ENCODE peak calls at places on chromosomes 2 and 18, in ten cellular contexts. F is PC-9; M is IMR-90; X is adrenal gland; Z is GM23338; S is RWPE1; V is cardiac muscle cell; K is CD4-positive, CD25-positive, alpha-beta regulatory T cell; A is lower lobe of right lung; B is HCT116. T is an unnamed sample.

GRCh38 chr2:105502625-105503334 is 103.9 kb upstream of the FHL2 start:
- DNase-seq in F (no peak), M (no peak), X (no peak), Z (peak; percentile 9), S (no peak), V (no peak), K (no peak), A (no peak), B (no peak), T (no peak)

GRCh38 chr2:73983322-73984202 is 1.1 kb upstream of the TET3 start:
- DNase-seq in F (peak; percentile 98), M (no peak), X (no peak), Z (peak; percentile 77), S (peak; percentile 89), V (peak; percentile 61), K (no peak), A (peak; percentile 96), B (peak; percentile 88), T (no peak)

GRCh38 chr2:16568998-16569397 is 96.6 kb downstream of the CYRIA start:
- DNase-seq in F (no peak), M (no peak), X (no peak), Z (peak; percentile 32), S (no peak), V (peak; percentile 83), K (no peak), A (no peak), B (no peak), T (no peak)

GRCh38 chr2:97913846-97914245 is 81.9 kb downstream of the TMEM131 start:
- DNase-seq in F (no peak), M (no peak), X (no peak), Z (no peak), S (no peak), V (no peak), K (no peak), A (no peak), B (no peak), T (no peak)

GRCh38 chr2:16685340-16685715 is 19.7 kb upstream of the CYRIA start:
- DNase-seq in F (no peak), M (no peak), X (no peak), Z (no peak), S (no peak), V (no peak), K (no peak), A (no peak), B (no peak), T (no peak)

GRCh38 chr2:221779614-221780067 is 207.5 kb upstream of the EPHA4 start:
- DNase-seq in F (no peak), M (peak; percentile 81), X (no peak), Z (no peak), S (no peak), V (no peak), K (no peak), A (no peak), B (no peak), T (peak; percentile 0)

GRCh38 chr18:57738078-57738477 is 65.0 kb downstream of the ATP8B1 start:
- DNase-seq in F (no peak), M (no peak), X (peak; percentile 38), Z (no peak), S (no peak), V (no peak), K (no peak), A (no peak), B (no peak), T (no peak)

GRCh38 chr2:70371753-70372152 is 69.9 kb upstream of the FAM136A start:
- DNase-seq in F (no peak), M (peak; percentile 69), X (no peak), Z (no peak), S (peak; percentile 86), V (no peak), K (no peak), A (no peak), B (no peak), T (peak; percentile 34)

GRCh38 chr2:14749869-14750268 is 117.4 kb downstream of the LRATD1 start:
- DNase-seq in F (no peak), M (peak; percentile 41), X (no peak), Z (no peak), S (no peak), V (no peak), K (no peak), A (no peak), B (no peak), T (no peak)
- H3K27ac ChIP-seq in F (no peak overlapping the region), M (no peak overlapping the region), X (no peak overlapping the region), Z (no peak overlapping the region), S (no peak overlapping the region), V (no peak overlapping the region), K (no peak overlapping the region), A (no peak overlapping the region), B (no peak overlapping the region), T (no peak overlapping the region)

GRCh38 chr2:237485844-237486243 is 1.2 kb upstream of the MLPH start:
- DNase-seq in F (no peak), M (no peak), X (no peak), Z (peak; percentile 50), S (no peak), V (no peak), K (no peak), A (no peak), B (no peak), T (no peak)

GRCh38 chr2:237480988-237481387 is 6.1 kb upstream of the MLPH start:
- DNase-seq in F (no peak), M (no peak), X (no peak), Z (no peak), S (no peak), V (no peak), K (no peak), A (no peak), B (no peak), T (no peak)

GRCh38 chr2:237485304-237485703 is 1.7 kb upstream of the MLPH start:
- DNase-seq in F (no peak), M (no peak), X (no peak), Z (no peak), S (no peak), V (no peak), K (no peak), A (no peak), B (no peak), T (no peak)

GRCh38 chr2:237482485-237482884 is 4.6 kb upstream of the MLPH start:
- DNase-seq in F (peak; percentile 58), M (no peak), X (peak; percentile 53), Z (no peak), S (no peak), V (peak; percentile 22), K (no peak), A (peak; percentile 94), B (no peak), T (no peak)

DNA sequence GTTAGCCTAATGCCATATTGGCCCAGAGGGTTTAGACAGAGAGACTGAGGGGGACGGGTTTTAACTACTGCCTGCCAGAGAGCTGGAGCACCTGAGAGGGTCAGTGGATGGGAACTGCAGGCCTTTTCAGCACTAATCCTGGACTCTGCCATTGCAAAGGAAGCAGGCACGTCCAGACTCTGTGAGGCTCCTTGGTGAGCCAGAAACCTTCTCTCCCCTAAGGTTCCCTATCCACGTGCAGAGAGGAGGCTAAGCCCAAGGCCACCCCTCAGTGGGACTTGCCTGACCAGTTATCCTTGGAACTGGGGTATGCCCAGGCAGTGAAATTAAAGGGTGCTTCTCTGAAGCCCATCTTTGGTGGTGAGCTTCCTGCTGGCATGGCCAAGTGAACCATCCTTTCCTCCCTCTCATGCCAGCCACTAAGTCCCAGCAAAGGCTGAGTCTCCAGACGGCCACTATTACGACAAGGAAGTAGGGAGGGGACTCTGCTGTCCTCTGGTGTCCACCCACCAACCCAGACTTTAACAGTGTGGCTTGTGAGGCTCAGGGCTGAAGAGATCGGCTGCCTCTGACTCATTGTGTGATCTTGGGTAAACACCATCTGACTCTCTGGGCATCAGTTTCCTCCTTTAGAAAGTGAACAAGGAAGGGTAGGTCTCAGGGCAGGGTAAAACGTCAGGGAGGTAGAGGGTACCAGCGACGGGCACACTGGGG is 3.9 kb upstream of the MLPH start:
- DNase-seq in F (peak; percentile 88), M (peak; percentile 77), X (no peak), Z (no peak), S (no peak), V (no peak), K (no peak), A (peak; percentile 73), B (no peak), T (peak; percentile 77)
- H3K27ac ChIP-seq in F (peak overlapping the region; percentile 66), M (peak overlapping the region; percentile 6), X (no peak overlapping the region), Z (no peak overlapping the region), S (no peak overlapping the region), V (no peak overlapping the region), K (no peak overlapping the region), A (peak overlapping the region; percentile 85), B (no peak overlapping the region), T (peak overlapping the region; percentile 60)

GRCh38 chr18:74981476-74981875 is 227.5 kb downstream of the PTGR3 start:
- DNase-seq in F (no peak), M (no peak), X (no peak), Z (no peak), S (no peak), V (no peak), K (no peak), A (no peak), B (no peak), T (no peak)

GRCh38 chr18:74980669-74981068 is 228.3 kb downstream of the PTGR3 start:
- DNase-seq in F (no peak), M (no peak), X (no peak), Z (no peak), S (no peak), V (no peak), K (no peak), A (no peak), B (no peak), T (no peak)

DNA sequence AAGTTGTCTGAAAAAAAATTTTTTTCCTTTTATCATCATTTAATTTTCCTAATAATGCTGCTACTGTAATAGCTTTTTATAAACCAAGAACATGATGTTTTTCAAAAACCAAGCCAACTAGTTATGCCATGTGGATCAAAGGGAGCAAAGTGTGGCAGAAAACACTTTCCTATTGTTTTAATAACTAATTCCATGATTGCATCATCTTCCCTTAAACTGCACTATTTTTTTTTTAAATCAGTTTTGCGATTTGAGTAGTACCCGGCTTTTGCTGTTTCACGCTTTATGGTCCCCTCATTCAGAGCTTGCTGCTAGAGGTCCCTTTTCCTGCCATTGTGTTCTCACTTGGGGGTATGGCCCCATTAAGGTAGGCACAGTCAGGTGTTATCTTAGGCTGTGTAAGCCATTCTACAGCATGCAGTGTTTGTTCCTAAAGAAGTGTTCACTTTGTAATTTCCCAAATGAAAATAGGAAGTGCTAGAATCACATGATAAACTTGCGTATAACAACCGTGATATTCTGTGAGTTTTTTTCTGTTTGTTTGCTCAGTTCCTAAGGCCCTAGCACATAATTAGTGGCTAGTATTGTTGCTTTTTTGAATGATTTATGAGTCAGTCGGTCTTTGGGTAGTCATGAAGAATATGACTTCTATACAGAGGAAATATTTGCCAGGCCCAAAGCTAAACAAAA is 225.8 kb downstream of the PTGR3 start:
- DNase-seq in F (no peak), M (no peak), X (no peak), Z (no peak), S (no peak), V (no peak), K (no peak), A (no peak), B (no peak), T (no peak)
- H3K27ac ChIP-seq in F (no peak overlapping the region), M (no peak overlapping the region), X (no peak overlapping the region), Z (no peak overlapping the region), S (no peak overlapping the region), V (no peak overlapping the region), K (no peak overlapping the region), A (peak overlapping the region; percentile 72), B (no peak overlapping the region), T (no peak overlapping the region)

DNA sequence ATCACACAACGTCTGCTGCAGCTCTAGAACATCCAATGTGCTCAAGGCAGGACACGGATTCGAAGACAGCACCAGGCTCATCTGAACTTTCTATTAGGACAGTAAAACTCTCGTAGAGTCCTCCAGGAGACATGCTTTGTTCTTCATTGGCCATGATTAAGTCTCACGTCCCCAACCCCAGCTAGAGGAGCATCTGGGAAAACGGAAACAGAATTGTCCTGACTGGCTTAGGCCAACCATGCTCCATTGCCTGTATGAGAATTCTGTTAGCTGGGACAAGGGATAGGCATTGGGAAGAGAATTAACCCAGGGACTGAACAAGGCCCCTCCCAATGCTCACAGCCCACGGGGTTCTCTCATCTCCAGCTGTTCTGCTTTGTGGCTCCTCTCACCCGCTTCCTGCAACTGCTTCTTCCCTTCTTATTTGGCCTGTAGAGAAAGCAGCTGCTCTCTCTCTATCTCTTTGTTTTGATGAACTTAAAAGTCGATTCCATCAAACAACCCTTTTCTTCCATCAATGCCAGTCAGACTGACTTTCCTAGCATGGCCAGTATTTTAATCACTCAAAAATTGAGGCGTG is 75.6 kb downstream of the C1QL2 start:
- DNase-seq in F (no peak), M (no peak), X (no peak), Z (no peak), S (no peak), V (no peak), K (no peak), A (no peak), B (no peak), T (no peak)
- H3K27ac ChIP-seq in F (no peak overlapping the region), M (no peak overlapping the region), X (no peak overlapping the region), Z (no peak overlapping the region), S (no peak overlapping the region), V (no peak overlapping the region), K (no peak overlapping the region), A (no peak overlapping the region), B (no peak overlapping the region), T (no peak overlapping the region)